ENCODE peak calls at places on chromosome 1, in seven cellular contexts. T, L, J, Q, I, H and R are unnamed samples.

GRCh38 chr1:46284597-46285564 is 18.5 kb downstream of the LRRC41 start:
- DNase-seq in L (no peak), H (no peak), Q (no peak), T (peak; percentile 32), I (no peak), J (no peak), R (peak; percentile 82)

GRCh38 chr1:34406377-34406776 is 229.7 kb downstream of the C1orf94 start:
- DNase-seq in Q (no peak), H (no peak), T (no peak), I (no peak), L (no peak), J (no peak), R (no peak)

GRCh38 chr1:227429447-227430359 is 111.4 kb upstream of the CDC42BPA start:
- DNase-seq in I (no peak), J (no peak), Q (no peak), H (peak; percentile 72), L (no peak), T (peak; percentile 89), R (peak; percentile 61)

GRCh38 chr1:154198756-154199562 is 7.1 kb upstream of the TPM3 start:
- DNase-seq in L (peak; percentile 84), H (peak; percentile 82), I (no peak), T (peak; percentile 79), J (peak; percentile 59), Q (peak; percentile 46), R (peak; percentile 69)

GRCh38 chr1:229199261-229199850 is 71.6 kb upstream of the RAB4A start:
- DNase-seq in T (peak; percentile 13), H (peak; percentile 96), J (no peak), Q (no peak), L (peak; percentile 35), I (no peak), R (no peak)

GRCh38 chr1:34478460-34479076 is 276.3 kb upstream of the GJB5 start:
- DNase-seq in L (peak; percentile 48), H (no peak), I (no peak), J (no peak), Q (peak; percentile 50), T (no peak), R (no peak)

GRCh38 chr1:207004931-207005830 is 27.4 kb downstream of the C1orf116 start:
- DNase-seq in H (peak; percentile 80), Q (peak; percentile 77), J (peak; percentile 47), I (no peak), L (peak; percentile 93), T (peak; percentile 75), R (peak; percentile 74)

GRCh38 chr1:99601709-99602403 is 44.1 kb upstream of the PALMD start:
- DNase-seq in L (no peak), I (no peak), H (no peak), J (no peak), T (no peak), Q (no peak), R (no peak)

GRCh38 chr1:204506091-204506968 is 9.9 kb upstream of the MDM4 start:
- DNase-seq in H (peak; percentile 98), L (peak; percentile 95), T (peak; percentile 96), Q (peak; percentile 71), J (peak; percentile 92), I (peak; percentile 53), R (peak; percentile 95)

GRCh38 chr1:179087665-179088064 is 5.8 kb downstream of the TOR3A start:
- DNase-seq in I (peak; percentile 85), H (no peak), Q (peak; percentile 96), J (no peak), T (no peak), L (peak; percentile 81), R (no peak)

GRCh38 chr1:65141394-65141793 is 6.6 kb upstream of the AK4 start:
- DNase-seq in I (no peak), L (no peak), Q (no peak), H (no peak), J (no peak), T (no peak), R (no peak)

GRCh38 chr1:27567183-27567526 is 36.8 kb downstream of the AHDC1 start:
- DNase-seq in J (peak; percentile 93), L (peak; percentile 37), T (no peak), Q (no peak), I (no peak), H (no peak), R (no peak)

GRCh38 chr1:221166559-221167318 is 287.5 kb downstream of the HLX start:
- DNase-seq in Q (no peak), L (no peak), I (no peak), H (peak; percentile 20), T (no peak), J (no peak), R (no peak)

DNA sequence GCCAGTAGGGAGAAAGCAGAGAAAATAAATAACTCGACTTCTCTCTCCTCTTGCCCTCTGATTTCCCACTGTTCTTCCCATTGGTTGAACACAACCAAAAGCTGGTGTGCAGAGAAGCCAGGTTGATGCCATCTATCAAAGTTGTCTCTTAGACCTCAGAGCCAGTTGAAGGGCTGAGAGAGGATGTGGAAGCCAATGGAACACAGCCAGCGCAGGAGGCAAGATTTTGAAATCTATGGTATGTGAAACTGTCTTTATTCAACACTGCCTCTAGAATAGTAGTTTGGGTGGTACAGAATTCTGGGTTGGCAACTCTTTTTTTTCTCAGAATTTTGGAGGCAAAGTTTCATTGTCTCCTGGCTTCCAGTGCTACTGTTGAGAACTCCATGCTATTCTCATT is 11.3 kb upstream of the SMAP2 start:
- DNase-seq in T (no peak), I (no peak), L (no peak), J (no peak), Q (no peak), H (no peak), R (no peak)
- H2AK5ac ChIP-seq in T (no peak overlapping the region), I (no peak overlapping the region), L (no peak overlapping the region), J (no peak overlapping the region), Q (no peak overlapping the region), H (no peak overlapping the region), R (no peak overlapping the region)

DNA sequence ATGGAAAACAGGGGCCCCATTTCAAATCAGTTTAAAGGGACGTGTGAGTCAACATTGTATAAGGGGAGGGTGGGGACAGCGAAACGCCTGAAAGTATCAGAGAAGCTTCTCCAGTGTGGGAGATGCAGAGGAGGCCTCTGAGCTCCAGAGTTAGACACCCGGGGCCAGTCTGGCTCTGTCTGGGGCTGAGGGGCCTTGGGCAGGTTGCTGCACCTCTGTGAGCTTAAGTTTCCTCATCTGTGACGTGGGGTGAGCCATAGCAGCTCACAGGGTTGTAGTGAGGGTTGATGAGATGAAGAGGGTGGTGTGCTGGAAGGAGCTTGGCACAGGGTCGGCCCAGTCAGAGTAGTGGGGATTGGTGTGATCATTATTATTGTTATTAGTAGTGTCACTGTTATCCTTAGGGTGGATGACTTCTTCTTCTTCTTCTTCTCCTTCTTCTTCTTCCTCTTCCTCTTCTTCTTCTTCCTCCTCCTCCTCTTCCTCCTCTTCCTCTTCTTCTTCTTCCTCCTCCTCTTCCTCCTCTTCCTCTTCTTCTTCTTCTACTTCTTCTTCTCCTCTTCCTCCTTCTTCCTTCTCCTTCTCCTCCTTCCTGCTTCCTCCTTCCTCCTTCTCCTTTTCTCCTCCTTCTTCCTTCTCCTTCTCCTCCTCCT is 282.0 kb downstream of the PTPRU start:
- DNase-seq in L (no peak), Q (peak; percentile 8), I (no peak), T (no peak), J (no peak), H (no peak), R (no peak)
- H2AK5ac ChIP-seq in L (no peak overlapping the region), Q (no peak overlapping the region), I (no peak overlapping the region), T (no peak overlapping the region), J (no peak overlapping the region), H (no peak overlapping the region), R (no peak overlapping the region)

GRCh38 chr1:151604291-151604690 is 7.6 kb upstream of the SNX27 start:
- DNase-seq in L (no peak), I (no peak), Q (no peak), H (no peak), T (no peak), J (no peak), R (no peak)
- H2AK5ac ChIP-seq in L (no peak overlapping the region), I (no peak overlapping the region), Q (no peak overlapping the region), H (no peak overlapping the region), T (no peak overlapping the region), J (no peak overlapping the region), R (no peak overlapping the region)

GRCh38 chr1:21262282-21263051 is 27.8 kb downstream of the ECE1 start:
- DNase-seq in H (peak; percentile 5), J (no peak), L (peak; percentile 85), T (peak; percentile 99), Q (peak; percentile 47), I (no peak), R (peak; percentile 95)
- H2AK5ac ChIP-seq in H (no peak overlapping the region), J (no peak overlapping the region), L (no peak overlapping the region), T (peak overlapping the region; percentile 81), Q (no peak overlapping the region), I (no peak overlapping the region), R (peak overlapping the region; percentile 95)

GRCh38 chr1:61641578-61642336 is 83.2 kb downstream of the TM2D1 start:
- DNase-seq in L (peak; percentile 84), T (peak; percentile 50), I (peak; percentile 51), H (peak; percentile 64), J (peak; percentile 35), Q (peak; percentile 88), R (peak; percentile 24)
- H2AK5ac ChIP-seq in L (no peak overlapping the region), T (no peak overlapping the region), I (no peak overlapping the region), H (no peak overlapping the region), J (no peak overlapping the region), Q (no peak overlapping the region), R (no peak overlapping the region)

DNA sequence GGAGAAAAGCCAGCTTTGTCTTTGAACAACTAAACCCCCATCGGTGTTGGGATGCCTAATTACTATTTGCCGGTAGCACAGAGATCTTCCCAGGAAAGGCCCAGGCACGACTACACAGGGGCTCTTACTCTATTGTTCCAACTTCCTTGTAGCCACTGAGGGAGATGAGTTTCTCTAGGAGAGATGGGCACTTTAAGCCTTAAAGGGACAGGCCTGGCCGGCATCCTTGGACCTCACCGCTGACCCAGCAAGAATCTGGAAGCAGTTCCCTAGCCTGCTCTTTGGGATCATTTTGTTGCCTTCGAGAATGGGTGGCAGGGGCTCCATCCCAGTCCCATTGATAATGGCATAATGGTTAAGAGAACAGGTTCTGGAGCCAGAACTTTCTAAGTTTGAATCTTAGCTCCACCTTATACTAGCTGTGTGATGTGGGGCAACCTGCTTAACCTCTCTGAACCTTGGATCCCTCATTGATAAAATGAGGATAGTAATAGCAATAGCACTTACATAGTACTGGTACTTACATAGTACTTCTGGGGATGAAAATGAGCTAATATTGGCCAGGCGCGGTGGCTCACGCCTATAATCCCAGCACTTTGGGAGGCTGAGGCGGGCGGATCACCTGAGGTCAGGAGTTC is 239.1 kb upstream of the TMEM51 start:
- DNase-seq in I (no peak), Q (no peak), T (no peak), L (no peak), H (no peak), J (no peak), R (no peak)
- H2AK5ac ChIP-seq in I (no peak overlapping the region), Q (no peak overlapping the region), T (no peak overlapping the region), L (no peak overlapping the region), H (no peak overlapping the region), J (no peak overlapping the region), R (no peak overlapping the region)

GRCh38 chr1:86922445-86922844 is 8.0 kb downstream of the HS2ST1 start:
- DNase-seq in J (no peak), T (no peak), I (no peak), H (no peak), Q (no peak), L (no peak), R (no peak)
- H2AK5ac ChIP-seq in J (no peak overlapping the region), T (no peak overlapping the region), I (no peak overlapping the region), H (no peak overlapping the region), Q (no peak overlapping the region), L (no peak overlapping the region), R (no peak overlapping the region)